ENCODE peak calls at places on chromosome 12, in ten cellular contexts. X is omental fat pad; Z is hippocampal formation; W is HFF-Myc; S is kidney glomerular epithelial cell; O is aorta; I is activated CD8-positive, alpha-beta T cell treated with anti-CD3 and anti-CD28 coated beads, Interleukin-2, amount 10 ng/mL, durations not matched to agents 7 days and 5 days; B is brain microvascular endothelial cell; A is osteocyte; G is iPS-NIHi11. C is an unnamed sample.

GRCh38 chr12:55068416-55069010 is 48.7 kb downstream of the NEUROD4 start:
- DNase-seq in Z (peak), A (no peak), G (peak), X (no peak), W (peak), O (no peak), I (peak), S (peak), B (peak), C (peak)

GRCh38 chr12:64461634-64462414 is 9.9 kb downstream of the TBK1 start:
- DNase-seq in G (no peak), Z (no peak), I (no peak), S (peak), O (no peak), X (no peak), W (no peak), B (peak), A (no peak), C (no peak)

GRCh38 chr12:916712-917445 is 32.6 kb downstream of the RAD52 start:
- DNase-seq in A (no peak), X (no peak), S (no peak), W (no peak), I (no peak), Z (no peak), G (no peak), O (no peak), B (no peak), C (no peak)

GRCh38 chr12:121676190-121676589 is 6.7 kb upstream of the MORN3 start:
- DNase-seq in B (no peak), X (no peak), W (no peak), I (no peak), A (no peak), S (no peak), G (no peak), Z (no peak), O (no peak), C (no peak)

GRCh38 chr12:79558924-79559469 is 131.8 kb downstream of the PAWR start:
- DNase-seq in I (no peak), A (no peak), Z (no peak), B (no peak), W (no peak), X (no peak), S (no peak), G (no peak), O (no peak), C (no peak)

GRCh38 chr12:989751-990278 is 1.2 kb upstream of the ERC1 start:
- DNase-seq in I (peak), O (no peak), X (peak), A (no peak), S (peak), B (peak), G (peak), Z (peak), W (peak), C (peak)

GRCh38 chr12:2177751-2178150 is 125.0 kb downstream of the CACNA1C start:
- DNase-seq in S (no peak), X (no peak), A (no peak), Z (no peak), O (no peak), B (no peak), G (no peak), W (no peak), I (no peak), C (no peak)

GRCh38 chr12:93173178-93173957 is 204.4 kb upstream of the NUDT4 start:
- DNase-seq in Z (no peak), A (no peak), I (no peak), O (no peak), S (no peak), X (no peak), W (no peak), G (no peak), B (no peak), C (no peak)

GRCh38 chr12:1474567-1475153 is 119.7 kb downstream of the FBXL14 start:
- DNase-seq in S (peak), O (no peak), X (no peak), G (peak), I (no peak), Z (no peak), W (peak), B (peak), A (no peak), C (no peak)

GRCh38 chr12:2335517-2335916 is 282.7 kb downstream of the CACNA1C start:
- DNase-seq in A (no peak), S (no peak), Z (no peak), B (no peak), G (no peak), O (no peak), X (no peak), I (no peak), W (peak), C (no peak)

GRCh38 chr12:104573-105081 is 38.1 kb downstream of the IQSEC3 start:
- DNase-seq in A (no peak), B (no peak), I (peak), O (no peak), G (no peak), X (no peak), S (no peak), W (no peak), Z (no peak), C (no peak)

GRCh38 chr12:16021666-16022065 is 110.5 kb downstream of the DERA start:
- DNase-seq in B (no peak), W (no peak), Z (no peak), S (no peak), X (no peak), O (no peak), A (no peak), I (no peak), G (no peak), C (no peak)